ENCODE peak calls at places on chromosomes 7 and 10, in seven cellular contexts. G, B, X, F, J, S and N are unnamed samples. For H3K36me3, the result is how much of the 10 kb centered on the place peaks cover.

GRCh38 chr7:129728875-129729467 is 117.5 kb downstream of the NRF1 start:
- DNase-seq in G (no peak), B (no peak), X (no peak), F (no peak), J (no peak), S (no peak), N (no peak)

GRCh38 chr7:111788426-111788825 is 226.1 kb upstream of the IMMP2L start:
- DNase-seq in G (peak), B (no peak), X (no peak), F (no peak), J (peak), S (no peak), N (no peak)

GRCh38 chr7:41900034-41900433 is 197.1 kb upstream of the INHBA start:
- DNase-seq in G (no peak), B (no peak), X (no peak), F (no peak), J (no peak), S (no peak), N (no peak)

GRCh38 chr7:105861252-105861651 is 15.1 kb downstream of the ATXN7L1 start:
- DNase-seq in G (no peak), B (no peak), X (no peak), F (no peak), J (no peak), S (no peak), N (no peak)

GRCh38 chr10:70740441-70741288 is 44.5 kb downstream of the TBATA start:
- DNase-seq in G (no peak), B (no peak), X (no peak), F (no peak), J (no peak), S (no peak), N (no peak)

GRCh38 chr10:110681023-110681681 is 37.0 kb downstream of the RBM20 start:
- DNase-seq in G (peak), B (no peak), X (peak), F (peak), J (peak), S (peak), N (no peak)

GRCh38 chr10:62454696-62455451 is 80.7 kb downstream of the ZNF365 start:
- DNase-seq in G (no peak), B (peak), X (peak), F (no peak), J (no peak), S (peak), N (no peak)

GRCh38 chr10:89167915-89168314 is 39.2 kb downstream of the CH25H start:
- DNase-seq in G (no peak), B (no peak), X (no peak), F (no peak), J (peak), S (no peak), N (no peak)

GRCh38 chr10:96093948-96094347 is 36.1 kb upstream of the ZNF518A start:
- DNase-seq in G (no peak), B (no peak), X (no peak), F (no peak), J (no peak), S (peak), N (no peak)

GRCh38 chr10:48215148-48215982 is 59.1 kb downstream of the FRMPD2 start:
- DNase-seq in G (peak), B (no peak), X (peak), F (no peak), J (peak), S (peak), N (no peak)

GRCh38 chr10:132344386-132344785 is 12.4 kb downstream of the LRRC27 start:
- DNase-seq in G (no peak), B (no peak), X (no peak), F (no peak), J (no peak), S (no peak), N (no peak)

GRCh38 chr10:17219024-17219423 is 9.0 kb upstream of the VIM start:
- DNase-seq in G (no peak), B (no peak), X (no peak), F (no peak), J (no peak), S (no peak), N (no peak)

GRCh38 chr7:25669954-25670841 is 441.9 kb upstream of the NPVF start:
- DNase-seq in G (no peak), B (peak), X (no peak), F (no peak), J (peak), S (peak), N (no peak)

GRCh38 chr7:102446387-102447156 is 13.2 kb downstream of the ORAI2 start:
- DNase-seq in G (no peak), B (no peak), X (no peak), F (no peak), J (no peak), S (no peak), N (no peak)

GRCh38 chr7:80184693-80185092 is 50.1 kb downstream of the GNAI1 start:
- DNase-seq in G (peak), B (no peak), X (no peak), F (no peak), J (no peak), S (no peak), N (no peak)

GRCh38 chr10:89367529-89367928 is 10.3 kb upstream of the IFIT1B start:
- DNase-seq in G (peak), B (no peak), X (no peak), F (no peak), J (no peak), S (no peak), N (no peak)

GRCh38 chr10:17665742-17666141 is 21.8 kb downstream of the STAM start:
- DNase-seq in G (peak), B (no peak), X (no peak), F (no peak), J (no peak), S (peak), N (no peak)

GRCh38 chr10:73601486-73601921 is 10.4 kb upstream of the USP54 start:
- DNase-seq in G (peak), B (no peak), X (no peak), F (no peak), J (no peak), S (peak), N (no peak)

GRCh38 chr7:80825499-80825898 is 93.4 kb downstream of the SEMA3C start:
- DNase-seq in G (no peak), B (no peak), X (no peak), F (no peak), J (no peak), S (no peak), N (no peak)

GRCh38 chr7:38932509-38933168 is 23.6 kb upstream of the VPS41 start:
- DNase-seq in G (peak), B (no peak), X (peak), F (no peak), J (peak), S (peak), N (no peak)

GRCh38 chr7:11177793-11178192 is 204.1 kb downstream of the PHF14 start:
- DNase-seq in G (no peak), B (no peak), X (no peak), F (no peak), J (no peak), S (no peak), N (no peak)

GRCh38 chr7:35250452-35250851 is 3.4 kb downstream of the TBX20 start:
- DNase-seq in G (no peak), B (no peak), X (no peak), F (no peak), J (no peak), S (no peak), N (no peak)

GRCh38 chr10:33612116-33612515 is 277.6 kb upstream of the NRP1 start:
- DNase-seq in G (no peak), B (no peak), X (no peak), F (no peak), J (no peak), S (no peak), N (no peak)

GRCh38 chr7:107946881-107947280 is 55.9 kb downstream of the DLD start:
- DNase-seq in G (no peak), B (no peak), X (no peak), F (no peak), J (no peak), S (no peak), N (no peak)

GRCh38 chr10:68897336-68897741 is 3.8 kb upstream of the DDX50 start:
- DNase-seq in G (peak), B (no peak), X (peak), F (peak), J (peak), S (peak), N (no peak)

GRCh38 chr10:110363572-110364411 is 59.1 kb upstream of the SMNDC1 start:
- DNase-seq in G (no peak), B (no peak), X (no peak), F (no peak), J (no peak), S (no peak), N (no peak)

DNA sequence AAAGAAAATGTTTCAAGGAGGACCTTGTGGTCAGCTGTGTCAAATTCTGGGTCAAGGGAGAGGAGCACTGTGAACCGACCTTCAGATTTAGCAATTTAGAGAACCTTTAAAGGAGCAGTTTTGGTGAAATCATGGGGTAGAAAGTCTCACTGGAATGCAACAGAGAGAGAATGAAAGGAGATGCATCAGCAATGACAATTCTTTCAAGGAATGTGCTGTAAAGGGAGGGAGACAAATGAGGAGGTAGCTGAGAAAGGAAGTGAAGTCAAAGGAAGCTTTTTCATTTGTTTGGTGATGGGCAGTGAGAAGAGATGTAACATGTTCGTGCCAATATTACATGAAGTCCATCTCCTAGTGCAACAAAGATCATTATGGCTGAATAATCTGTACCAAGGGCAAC is 166.0 kb downstream of the TSPAN12 start:
- DNase-seq in G (peak), B (no peak), X (no peak), F (no peak), J (no peak), S (no peak), N (no peak)
- H3K36me3 ChIP-seq in G (under half), B (under half), X (under half), F (under half), J (under half), S (under half), N (under half)

GRCh38 chr7:117210908-117211307 is 112.0 kb downstream of the WNT2 start:
- DNase-seq in G (no peak), B (no peak), X (no peak), F (no peak), J (no peak), S (no peak), N (no peak)

GRCh38 chr7:117208257-117208656 is 114.6 kb downstream of the WNT2 start:
- DNase-seq in G (peak), B (no peak), X (no peak), F (no peak), J (no peak), S (no peak), N (no peak)

GRCh38 chr7:117212969-117213877 is 109.6 kb downstream of the WNT2 start:
- DNase-seq in G (peak), B (no peak), X (peak), F (peak), J (peak), S (peak), N (no peak)

GRCh38 chr7:117211614-117212013 is 111.2 kb downstream of the WNT2 start:
- DNase-seq in G (no peak), B (no peak), X (no peak), F (no peak), J (no peak), S (no peak), N (no peak)

DNA sequence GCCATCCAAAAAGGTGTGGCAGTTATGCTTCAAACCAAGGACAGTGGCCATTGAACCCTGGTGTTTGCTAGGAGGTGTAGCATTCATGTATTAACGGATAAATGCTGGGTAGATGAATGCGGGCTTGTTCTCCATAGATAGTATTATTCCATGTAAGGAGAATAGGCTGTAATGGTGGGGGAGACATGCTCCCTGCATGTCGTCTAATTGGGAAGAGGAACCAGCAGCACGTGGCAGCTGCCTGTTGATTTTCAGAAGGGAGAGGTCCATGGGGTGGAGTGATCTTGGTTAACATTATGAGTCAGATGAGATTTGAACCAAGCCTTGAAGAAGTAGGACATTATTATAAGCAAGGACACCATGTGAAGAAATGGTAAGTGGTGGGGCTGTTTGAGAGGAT is 112.5 kb downstream of the WNT2 start:
- DNase-seq in G (no peak), B (no peak), X (no peak), F (no peak), J (no peak), S (no peak), N (no peak)
- H3K4me3 ChIP-seq in G (no peak), B (no peak), X (no peak), F (no peak), J (no peak), S (no peak), N (no peak)

DNA sequence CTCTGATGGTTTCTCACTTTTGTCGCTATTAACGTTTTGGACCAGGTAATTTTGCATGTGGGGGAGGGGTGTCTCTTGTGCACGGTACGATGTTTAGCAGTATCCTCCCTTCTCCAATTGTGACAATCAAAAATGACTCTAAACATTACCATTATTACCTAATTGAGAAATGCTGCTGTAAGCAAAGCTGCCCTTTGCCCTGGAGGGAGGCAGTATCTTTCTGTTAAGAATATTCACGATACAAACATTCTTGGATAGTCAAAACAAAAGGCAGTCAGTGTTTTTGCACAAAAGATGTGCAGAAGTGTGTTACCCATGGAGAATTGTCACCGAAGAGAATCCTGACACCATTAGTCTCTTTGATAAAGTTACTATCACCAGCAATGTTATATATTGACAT is 9.6 kb downstream of the MALSU1 start:
- DNase-seq in G (no peak), B (no peak), X (no peak), F (no peak), J (no peak), S (no peak), N (no peak)
- H3K36me3 ChIP-seq in G (under half), B (under half), X (half or more), F (under half), J (half or more), S (under half), N (under half)

GRCh38 chr7:1715331-1715625 is 45.2 kb downstream of the ELFN1 start:
- DNase-seq in G (no peak), B (no peak), X (no peak), F (no peak), J (no peak), S (no peak), N (no peak)

GRCh38 chr7:1715671-1716074 is 45.6 kb downstream of the ELFN1 start:
- DNase-seq in G (peak), B (no peak), X (no peak), F (no peak), J (no peak), S (no peak), N (no peak)

GRCh38 chr7:1716263-1717094 is 46.4 kb downstream of the ELFN1 start:
- DNase-seq in G (no peak), B (no peak), X (no peak), F (no peak), J (no peak), S (peak), N (no peak)

GRCh38 chr7:1717903-1718676 is 48.0 kb downstream of the ELFN1 start:
- DNase-seq in G (no peak), B (no peak), X (no peak), F (no peak), J (no peak), S (no peak), N (no peak)

GRCh38 chr7:1717095-1717483 is 47.0 kb downstream of the ELFN1 start:
- DNase-seq in G (no peak), B (no peak), X (no peak), F (no peak), J (no peak), S (no peak), N (no peak)
- H3K4me3 ChIP-seq in G (no peak), B (no peak), X (no peak), F (no peak), J (no peak), S (no peak), N (no peak)

DNA sequence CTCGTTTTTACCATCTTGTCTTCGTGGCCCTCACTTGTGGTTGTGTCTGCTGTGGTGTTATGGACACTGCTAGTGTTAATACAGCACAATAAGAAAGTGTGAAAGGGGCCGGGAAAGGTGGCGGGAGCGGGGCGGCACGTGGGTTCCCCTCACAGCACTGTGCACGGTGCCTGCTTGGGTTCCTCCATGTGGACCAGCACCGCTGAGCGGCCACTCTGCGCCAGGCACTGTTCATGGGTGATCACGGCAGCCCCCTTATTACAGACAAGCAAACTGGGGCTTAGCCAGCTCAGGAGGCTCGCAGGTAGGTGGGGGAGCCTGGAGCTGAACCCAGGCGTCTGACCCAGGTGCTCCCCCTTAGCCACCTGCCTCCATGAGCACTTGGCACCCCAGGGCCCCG is 12.2 kb downstream of the SUN1 start:
- DNase-seq in G (no peak), B (no peak), X (no peak), F (no peak), J (no peak), S (no peak), N (no peak)
- H3K36me3 ChIP-seq in G (under half), B (half or more), X (under half), F (under half), J (half or more), S (under half), N (under half)

DNA sequence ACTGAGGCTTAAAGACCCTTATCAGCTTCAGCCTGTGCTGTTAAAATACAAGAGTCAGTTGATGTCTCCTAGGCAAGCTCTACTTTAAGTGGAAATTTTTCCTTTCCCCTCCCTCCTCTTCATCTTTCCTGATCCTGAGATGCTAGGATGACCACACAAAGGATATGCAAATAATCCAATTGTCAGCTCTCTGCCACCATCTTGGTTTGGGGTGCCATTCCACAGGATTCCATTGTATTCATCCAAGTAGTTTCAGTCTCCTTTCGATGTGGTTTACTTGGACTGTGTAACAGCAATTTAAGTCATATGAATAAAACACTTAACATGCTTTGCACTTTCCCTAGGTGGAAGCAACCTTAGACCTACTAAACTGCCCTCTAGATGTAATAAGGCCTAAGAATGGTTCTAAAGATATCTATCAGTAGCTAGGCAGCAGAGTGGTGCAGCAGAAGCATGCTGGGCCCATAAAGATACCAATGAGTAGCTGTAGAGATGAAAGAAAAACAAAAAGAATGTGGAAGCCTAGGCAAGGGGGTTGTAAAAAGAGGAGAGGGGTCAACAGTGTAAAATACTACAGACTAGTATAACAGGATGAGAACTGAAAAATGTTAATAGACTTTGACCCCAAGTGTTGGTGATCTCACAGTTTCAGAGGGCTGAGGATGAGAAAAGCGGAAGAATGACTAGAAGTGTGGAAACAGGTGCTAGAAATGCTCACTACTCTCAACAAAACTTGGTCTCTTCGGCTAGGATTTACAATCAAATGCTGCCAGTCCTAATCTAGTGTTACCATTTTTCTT is 2.4 kb upstream of the CFAP69 start:
- DNase-seq in G (peak), B (no peak), X (no peak), F (no peak), J (no peak), S (peak), N (no peak)
- H3K4me3 ChIP-seq in G (no peak), B (no peak), X (no peak), F (no peak), J (no peak), S (no peak), N (no peak)

GRCh38 chr10:12165036-12165435 is 30.7 kb downstream of the NUDT5 start:
- DNase-seq in G (no peak), B (no peak), X (no peak), F (no peak), J (no peak), S (no peak), N (no peak)
- H3K36me3 ChIP-seq in G (under half), B (half or more), X (under half), F (under half), J (under half), S (under half), N (half or more)

GRCh38 chr10:86671419-86671818 is 3.1 kb downstream of the LDB3 start:
- DNase-seq in G (no peak), B (no peak), X (no peak), F (no peak), J (no peak), S (no peak), N (no peak)
- H3K4me3 ChIP-seq in G (no peak), B (no peak), X (peak), F (no peak), J (no peak), S (no peak), N (peak)